ENCODE peak calls at places on chromosomes 13 and 19, in seven cellular contexts. Z is H1; T is heart left ventricle; E is small intestine; U is uterus; X is CD8-positive, alpha-beta memory T cell; O is PC-3. J is an unnamed sample.
A peak's percentile ranks its signal among the peaks of the same experiment; 100 is the strongest.

GRCh38 chr19:13430790-13431582 is 75.3 kb downstream of the CACNA1A start:
- DNase-seq in T (peak; percentile 19), U (no peak), X (peak; percentile 17), E (peak; percentile 35), Z (peak; percentile 85), O (peak; percentile 83), J (peak; percentile 22)

GRCh38 chr13:25836709-25837316 is 215.0 kb downstream of the SHISA2 start:
- DNase-seq in X (no peak), O (no peak), T (no peak), U (no peak), E (no peak), Z (no peak), J (no peak)

GRCh38 chr13:60175571-60175970 is 11.8 kb upstream of the DIAPH3 start:
- DNase-seq in X (no peak), U (no peak), E (no peak), T (no peak), O (no peak), Z (no peak), J (no peak)

GRCh38 chr19:37778613-37779138 is 710 bp downstream of the ZNF573 start:
- DNase-seq in E (no peak), T (no peak), U (no peak), X (no peak), O (no peak), Z (no peak), J (no peak)

GRCh38 chr19:13417054-13417453 is 89.2 kb downstream of the CACNA1A start:
- DNase-seq in T (peak; percentile 16), Z (no peak), U (no peak), X (no peak), O (peak; percentile 23), E (no peak), J (no peak)

GRCh38 chr19:51525731-51526130 is 5.7 kb downstream of the SIGLEC6 start:
- DNase-seq in Z (no peak), T (no peak), X (no peak), U (no peak), O (no peak), E (no peak), J (no peak)

GRCh38 chr19:55283548-55284393 is at the start of gene BRSK1:
- DNase-seq in O (peak; percentile 42), X (peak; percentile 28), Z (peak; percentile 86), T (peak; percentile 73), U (peak; percentile 77), E (no peak), J (peak; percentile 25)

GRCh38 chr19:45267296-45267695 is 16.2 kb downstream of the MARK4 start:
- DNase-seq in E (no peak), U (no peak), X (no peak), O (no peak), T (no peak), Z (no peak), J (no peak)

GRCh38 chr13:48782429-48782840 is 128.7 kb downstream of the CYSLTR2 start:
- DNase-seq in U (no peak), O (peak; percentile 34), X (no peak), T (no peak), Z (no peak), E (no peak), J (no peak)

GRCh38 chr13:51803018-51803417 is 945 bp downstream of the DHRS12 start:
- DNase-seq in O (no peak), E (no peak), U (peak; percentile 50), T (no peak), X (no peak), Z (no peak), J (no peak)

GRCh38 chr13:103517066-103517767 is 451.0 kb upstream of the SLC10A2 start:
- DNase-seq in U (no peak), T (no peak), E (peak; percentile 83), Z (no peak), X (no peak), O (no peak), J (no peak)

GRCh38 chr19:58518261-58519086 is 1.1 kb downstream of the ZBTB45 start:
- DNase-seq in Z (no peak), X (no peak), E (peak; percentile 40), O (peak; percentile 4), T (no peak), U (no peak), J (no peak)

GRCh38 chr13:113820813-113821651 is 42.8 kb downstream of the GAS6 start:
- DNase-seq in E (no peak), O (peak; percentile 82), Z (no peak), X (no peak), T (peak; percentile 78), U (peak; percentile 94), J (no peak)

GRCh38 chr13:66547685-66548084 is 682.5 kb downstream of the PCDH9 start:
- DNase-seq in E (no peak), Z (no peak), U (no peak), O (no peak), T (no peak), X (no peak), J (no peak)

GRCh38 chr19:54587026-54587425 is 6.4 kb upstream of the LILRA1 start:
- DNase-seq in X (no peak), O (no peak), E (no peak), T (no peak), U (no peak), Z (no peak), J (no peak)

GRCh38 chr19:45994456-45994988 is 745 bp upstream of the CCDC61 start:
- DNase-seq in U (no peak), X (no peak), T (no peak), O (no peak), Z (no peak), E (no peak), J (no peak)

GRCh38 chr19:35620001-35620400 is 7.5 kb downstream of the HAUS5 start:
- DNase-seq in T (no peak), O (no peak), E (no peak), X (no peak), U (no peak), Z (no peak), J (no peak)

GRCh38 chr13:40984670-40985366 is 34.3 kb downstream of the ELF1 start:
- DNase-seq in E (peak; percentile 67), U (no peak), O (no peak), T (no peak), X (no peak), Z (no peak), J (no peak)

GRCh38 chr19:46600393-46601317 is 475 bp upstream of the CALM3 start:
- DNase-seq in O (peak; percentile 93), X (peak; percentile 94), E (peak; percentile 96), T (peak; percentile 98), U (peak; percentile 98), Z (peak; percentile 100), J (peak; percentile 94)

GRCh38 chr19:48190288-48191284 is 20.1 kb downstream of the ZSWIM9 start:
- DNase-seq in X (peak; percentile 52), U (no peak), O (peak; percentile 97), Z (peak; percentile 91), E (no peak), T (no peak), J (no peak)

GRCh38 chr19:41324921-41325639 is 15.1 kb downstream of the CCDC97 start:
- DNase-seq in E (no peak), Z (peak; percentile 83), X (peak; percentile 54), O (peak; percentile 55), T (peak; percentile 88), U (peak; percentile 88), J (no peak)

GRCh38 chr19:16825312-16826168 is 3.7 kb upstream of the SIN3B start:
- DNase-seq in U (peak; percentile 86), X (no peak), Z (peak; percentile 54), E (peak; percentile 20), O (no peak), T (peak; percentile 60), J (no peak)

GRCh38 chr19:3670796-3671679 is 29.2 kb downstream of the PIP5K1C start:
- DNase-seq in E (no peak), Z (no peak), X (no peak), O (no peak), U (peak; percentile 92), T (peak; percentile 91), J (no peak)

GRCh38 chr13:91647361-91647970 is 249.0 kb downstream of the GPC5 start:
- DNase-seq in Z (peak; percentile 85), E (peak; percentile 1), U (no peak), X (no peak), T (no peak), O (peak; percentile 14), J (no peak)

GRCh38 chr19:44192127-44192526 is 20.2 kb upstream of the ZNF227 start:
- DNase-seq in U (no peak), O (no peak), T (no peak), X (no peak), E (no peak), Z (no peak), J (no peak)

GRCh38 chr13:109246001-109246400 is 540.4 kb downstream of the IRS2 start:
- DNase-seq in X (no peak), E (no peak), U (no peak), Z (no peak), O (no peak), T (no peak), J (no peak)
- H3K9me3 ChIP-seq in X (no peaks in the 10 kb centered on the region), E (no peaks in the 10 kb centered on the region), U (no peaks in the 10 kb centered on the region), Z (peaks cover 2% of the 10 kb centered on the region), O (no peaks in the 10 kb centered on the region), T (peaks cover 8% of the 10 kb centered on the region), J (no peaks in the 10 kb centered on the region)

GRCh38 chr13:21436582-21436981 is 22.5 kb downstream of the ZDHHC20 start:
- DNase-seq in Z (no peak), O (no peak), X (no peak), U (no peak), E (no peak), T (no peak), J (no peak)
- H3K9me3 ChIP-seq in Z (no peaks in the 10 kb centered on the region), O (no peaks in the 10 kb centered on the region), X (no peaks in the 10 kb centered on the region), U (peaks cover 9% of the 10 kb centered on the region), E (no peaks in the 10 kb centered on the region), T (no peaks in the 10 kb centered on the region), J (no peaks in the 10 kb centered on the region)

GRCh38 chr19:9353011-9353410 is 9.8 kb upstream of the ZNF177 start:
- DNase-seq in X (no peak), O (peak; percentile 16), U (no peak), T (no peak), Z (no peak), E (no peak), J (no peak)

GRCh38 chr19:9345005-9345404 is 17.8 kb upstream of the ZNF177 start:
- DNase-seq in E (no peak), Z (no peak), O (no peak), T (no peak), X (no peak), U (no peak), J (no peak)

GRCh38 chr19:9348253-9348652 is 14.6 kb upstream of the ZNF177 start:
- DNase-seq in T (no peak), E (no peak), O (no peak), U (no peak), X (no peak), Z (no peak), J (no peak)

GRCh38 chr19:9352505-9352904 is 10.3 kb upstream of the ZNF177 start:
- DNase-seq in O (no peak), E (no peak), X (no peak), Z (no peak), T (no peak), U (no peak), J (no peak)

GRCh38 chr19:9348671-9349070 is 14.1 kb upstream of the ZNF177 start:
- DNase-seq in Z (no peak), X (no peak), E (no peak), T (no peak), U (no peak), O (no peak), J (no peak)
- H3K9me3 ChIP-seq in Z (peaks cover 54% of the 10 kb centered on the region), X (peaks cover 61% of the 10 kb centered on the region), E (peaks cover 5% of the 10 kb centered on the region), T (peaks cover 100% of the 10 kb centered on the region), U (peaks cover 85% of the 10 kb centered on the region), O (peaks cover 66% of the 10 kb centered on the region), J (peaks cover 17% of the 10 kb centered on the region)

DNA sequence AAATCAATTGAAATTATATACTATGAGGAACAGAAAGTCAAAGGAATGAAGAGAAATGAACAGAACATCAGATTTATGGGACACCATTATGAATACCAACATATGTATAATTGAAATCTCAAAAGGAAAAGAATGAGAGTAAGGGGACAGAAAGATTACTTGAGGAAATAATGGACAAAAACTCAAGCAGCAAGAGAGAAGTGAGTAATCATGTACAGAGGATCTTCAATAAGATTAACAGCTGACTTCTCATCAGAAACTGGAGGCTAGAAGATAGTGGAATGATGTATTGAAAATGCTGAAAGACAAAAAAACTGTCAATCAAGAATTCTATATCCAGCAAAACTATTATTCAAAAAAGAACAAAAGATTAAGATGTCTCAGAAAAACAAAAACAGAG is 10.4 kb downstream of the MTUS2 start:
- DNase-seq in U (no peak), E (no peak), Z (no peak), X (no peak), O (no peak), T (no peak), J (no peak)
- H3K9me3 ChIP-seq in U (peaks cover 8% of the 10 kb centered on the region), E (no peaks in the 10 kb centered on the region), Z (peaks cover 12% of the 10 kb centered on the region), X (no peaks in the 10 kb centered on the region), O (peaks cover 13% of the 10 kb centered on the region), T (peaks cover 30% of the 10 kb centered on the region), J (peaks cover 4% of the 10 kb centered on the region)